ENCODE peak calls at places on chromosomes 13 and 19, in seven cellular contexts. Z is K562, B is H1, U is HCT116, Y is SK-N-SH, G is HepG2, C is GM12878. L is an unnamed sample.

GRCh38 chr19:3114811-3115210 is 20.6 kb downstream of the GNA11 start:
- DNase-seq in Y (no peak), B (no peak), U (no peak), G (no peak), Z (no peak), C (no peak), L (no peak)

GRCh38 chr19:36460046-36460445 is 29.3 kb downstream of the ZNF566 start:
- DNase-seq in C (no peak), Y (no peak), U (no peak), B (no peak), Z (no peak), G (no peak), L (no peak)

GRCh38 chr13:60619461-60619860 is 222.4 kb downstream of the TDRD3 start:
- DNase-seq in U (no peak), B (no peak), G (no peak), Z (no peak), C (no peak), Y (no peak), L (no peak)

GRCh38 chr19:20964798-20965197 is 41.7 kb downstream of the ZNF85 start:
- DNase-seq in G (peak; percentile 13), C (no peak), B (peak; percentile 5), Z (no peak), U (no peak), Y (no peak), L (peak; percentile 10)

GRCh38 chr19:38838208-38838985 is 6.8 kb upstream of the ECH1 start:
- DNase-seq in Z (no peak), B (no peak), G (no peak), Y (no peak), C (no peak), U (peak; percentile 46), L (peak; percentile 68)

GRCh38 chr13:40460116-40460515 is 206.3 kb downstream of the FOXO1 start:
- DNase-seq in Y (no peak), B (no peak), G (no peak), C (no peak), U (no peak), Z (no peak), L (no peak)

GRCh38 chr13:106038752-106039151 is 496.7 kb downstream of the EFNB2 start:
- DNase-seq in G (no peak), U (peak; percentile 51), Z (no peak), Y (no peak), B (no peak), C (no peak), L (no peak)

GRCh38 chr13:37216340-37216739 is 110.9 kb upstream of the CSNK1A1L start:
- DNase-seq in G (no peak), U (no peak), B (no peak), Z (no peak), C (no peak), Y (no peak), L (no peak)

GRCh38 chr19:38918526-38918925 is 6.5 kb upstream of the CCER2 start:
- DNase-seq in C (no peak), B (no peak), G (no peak), Z (no peak), Y (peak; percentile 27), U (no peak), L (no peak)

GRCh38 chr19:54160182-54160811 is 776 bp upstream of the LENG1 start:
- DNase-seq in U (no peak), C (no peak), B (no peak), Y (no peak), Z (no peak), G (no peak), L (no peak)

GRCh38 chr19:13117176-13117771 is 734 bp upstream of the TRMT1 start:
- DNase-seq in C (no peak), U (peak; percentile 24), Z (no peak), G (no peak), Y (no peak), B (no peak), L (no peak)

GRCh38 chr19:13505761-13506549 is at the start of gene CACNA1A:
- DNase-seq in U (no peak), C (no peak), Z (no peak), B (no peak), G (no peak), Y (peak; percentile 73), L (no peak)

DNA sequence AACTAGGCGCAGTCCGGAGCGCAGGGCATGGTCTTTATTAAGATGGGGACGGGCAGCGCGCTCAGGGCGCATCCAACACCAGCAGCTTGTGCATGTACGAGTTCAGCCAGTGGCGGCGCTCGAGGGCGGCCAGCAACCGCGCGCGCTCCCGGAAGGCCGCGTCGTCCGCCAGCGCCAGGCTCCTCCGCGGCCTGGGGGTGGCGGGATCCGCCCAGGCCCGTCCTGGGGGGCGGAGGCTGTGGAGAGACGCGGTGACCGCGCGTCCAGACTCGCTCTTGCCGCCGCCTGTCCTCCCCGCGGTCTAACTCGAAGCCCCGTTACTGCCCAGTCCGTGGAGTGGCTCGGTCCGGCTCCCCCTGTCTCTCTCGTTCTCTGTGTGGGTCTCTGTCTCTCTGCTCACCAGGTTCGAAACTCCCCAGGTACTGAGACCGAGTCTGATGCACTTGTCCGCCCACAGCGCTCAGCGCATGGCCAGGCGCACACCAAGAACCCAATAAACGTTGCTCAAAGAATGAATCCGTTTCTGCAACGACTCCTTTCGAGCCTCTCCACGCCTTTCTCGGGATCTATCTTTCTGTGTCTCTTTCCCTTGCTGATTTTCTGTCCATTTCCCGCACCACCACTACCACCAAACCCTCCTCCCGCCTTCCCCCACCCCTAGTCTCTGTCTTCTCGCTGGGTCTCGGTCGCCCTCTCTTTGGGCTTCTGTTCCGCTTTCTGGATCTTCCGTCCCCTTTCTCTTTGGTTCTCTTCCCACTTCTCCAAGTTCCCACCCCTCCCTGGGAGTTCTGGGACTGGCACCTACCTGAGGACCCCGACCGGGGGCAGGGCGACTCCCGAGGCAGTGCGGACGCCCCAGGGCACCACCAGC is 599 bp downstream of the PTH2 start:
- DNase-seq in B (no peak), U (no peak), Y (peak; percentile 85), C (no peak), G (no peak), Z (peak; percentile 87), L (peak; percentile 57)
- TF ChIP-seq JUND in B (no peak), U (no peak), Y (no peak), C (no peak), G (no peak), Z (peak; percentile 9), L (no peak)

GRCh38 chr19:16125738-16126495 is 14.2 kb downstream of the RAB8A start:
- DNase-seq in C (no peak), Y (no peak), G (no peak), U (no peak), B (no peak), Z (no peak), L (no peak)
- TF ChIP-seq JUND in C (no peak), Y (no peak), G (no peak), U (no peak), B (no peak), Z (no peak), L (no peak)

GRCh38 chr19:42442833-42443232 is at the start of gene CXCL17:
- DNase-seq in Z (no peak), C (no peak), Y (no peak), G (no peak), U (no peak), B (no peak), L (no peak)

GRCh38 chr19:42441047-42441440 is 1.7 kb downstream of the CXCL17 start:
- DNase-seq in U (no peak), G (peak; percentile 72), Y (no peak), C (no peak), Z (no peak), B (no peak), L (no peak)

GRCh38 chr19:42443944-42444398 is 1.2 kb upstream of the CXCL17 start:
- DNase-seq in Y (no peak), G (peak; percentile 95), B (no peak), C (no peak), Z (no peak), U (no peak), L (no peak)

GRCh38 chr19:42450314-42450934 is 7.7 kb upstream of the CXCL17 start:
- DNase-seq in Z (peak; percentile 90), B (peak; percentile 38), C (peak; percentile 84), Y (peak; percentile 75), U (peak; percentile 85), G (peak; percentile 98), L (peak; percentile 26)

DNA sequence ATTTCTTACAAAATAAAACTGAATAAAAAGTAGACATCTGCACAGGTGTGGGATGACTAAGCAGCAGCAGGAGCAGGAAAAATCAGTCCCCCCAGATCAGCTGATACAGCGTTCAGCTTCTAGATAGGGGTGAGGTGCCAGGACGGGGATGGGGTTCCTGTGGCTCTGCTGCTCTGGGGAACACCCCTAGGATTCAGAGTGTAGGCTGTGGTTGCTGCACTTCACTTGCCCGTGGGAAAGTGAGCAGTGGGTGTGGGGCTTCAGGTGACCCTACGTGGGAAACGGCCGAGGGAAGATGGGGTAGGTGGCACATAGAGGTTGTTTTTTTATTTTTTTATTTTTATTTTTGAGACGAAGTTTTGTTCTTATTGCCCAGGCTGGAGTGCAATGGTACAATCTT is 3.2 kb upstream of the CXCL17 start:
- DNase-seq in C (no peak), B (no peak), Z (no peak), G (no peak), Y (no peak), U (no peak), L (no peak)
- TF ChIP-seq JUND in C (no peak), B (no peak), Z (no peak), G (no peak), Y (no peak), U (no peak), L (no peak)

GRCh38 chr19:4414144-4414799 is 11.8 kb downstream of the CHAF1A start:
- DNase-seq in Z (no peak), C (no peak), B (no peak), Y (no peak), U (no peak), G (no peak), L (no peak)

GRCh38 chr19:4406626-4407025 is 4.2 kb downstream of the CHAF1A start:
- DNase-seq in G (peak; percentile 66), Y (no peak), B (no peak), C (no peak), U (no peak), Z (no peak), L (no peak)

GRCh38 chr19:4405977-4406376 is 3.5 kb downstream of the CHAF1A start:
- DNase-seq in Z (no peak), U (no peak), B (no peak), G (no peak), Y (no peak), C (no peak), L (no peak)

GRCh38 chr19:4413588-4413987 is 11.1 kb downstream of the CHAF1A start:
- DNase-seq in Z (no peak), B (no peak), C (no peak), Y (no peak), U (no peak), G (no peak), L (no peak)

GRCh38 chr19:4409123-4409933 is 6.9 kb downstream of the CHAF1A start:
- DNase-seq in Y (no peak), U (no peak), B (peak; percentile 87), G (no peak), Z (no peak), C (no peak), L (no peak)
- TF ChIP-seq JUND in Y (no peak), U (no peak), B (no peak), G (no peak), Z (no peak), C (no peak), L (no peak)

DNA sequence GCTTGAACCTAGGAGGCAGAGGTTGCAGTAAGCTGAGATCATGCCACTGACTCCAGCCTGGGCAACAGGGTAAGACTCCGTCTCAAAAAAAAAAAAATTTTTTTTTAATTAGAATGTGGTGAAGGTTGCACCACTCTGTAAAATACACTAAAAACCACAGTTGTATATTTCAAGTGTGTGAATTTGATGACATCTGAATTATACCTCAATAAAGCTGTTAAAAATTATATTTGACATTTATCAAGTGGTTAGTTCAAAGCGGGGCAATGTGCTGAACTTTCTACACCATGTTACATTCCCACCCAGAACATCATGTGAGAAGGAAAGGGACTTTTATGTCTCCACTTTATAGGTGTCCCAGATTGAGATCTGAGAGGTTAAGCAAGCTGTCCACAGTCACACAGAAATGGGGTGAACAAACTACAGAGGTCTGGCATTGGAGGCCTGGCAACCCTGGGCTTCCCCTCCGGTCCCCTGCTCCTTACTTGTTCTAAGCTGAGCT is 5.9 kb upstream of the S1PR5 start:
- DNase-seq in C (no peak), Y (no peak), B (no peak), Z (no peak), G (no peak), U (no peak), L (no peak)
- TF ChIP-seq JUND in C (no peak), Y (no peak), B (no peak), Z (no peak), G (no peak), U (no peak), L (no peak)